ENCODE peak calls at places on chromosomes 12 and 14, in four cellular contexts. D is BJ, V is foreskin fibroblast, Q is breast epithelium. O is an unnamed sample.

GRCh38 chr12:41188058-41188840 is at the start of gene PDZRN4:
- DNase-seq in Q (no peak), V (no peak), D (no peak), O (no peak)

GRCh38 chr12:26361964-26362363 is 166.6 kb downstream of the SSPN start:
- DNase-seq in Q (no peak), V (no peak), D (no peak), O (no peak)

GRCh38 chr14:37202265-37202664 is 4.5 kb downstream of the MIPOL1 start:
- DNase-seq in Q (no peak), D (no peak), V (peak), O (peak)

GRCh38 chr14:104331871-104332605 is 193.7 kb downstream of the KIF26A start:
- DNase-seq in V (no peak), D (no peak), Q (no peak), O (no peak)

GRCh38 chr14:99660006-99660566 is 15.2 kb downstream of the HHIPL1 start:
- DNase-seq in V (no peak), Q (no peak), D (no peak), O (no peak)

GRCh38 chr14:24299255-24300191 is at the start of the genes DHRS1 and NOP9:
- DNase-seq in V (peak), Q (peak), D (peak), O (peak)

GRCh38 chr14:68780358-68781160 is 12.3 kb downstream of the ZFP36L1 start:
- DNase-seq in V (peak), D (no peak), Q (peak), O (no peak)

GRCh38 chr12:104282109-104282508 is 21.4 kb upstream of the EID3 start:
- DNase-seq in V (no peak), Q (no peak), D (no peak), O (peak)

GRCh38 chr14:77260631-77261030 is 10.4 kb downstream of the NGB start:
- DNase-seq in Q (no peak), V (no peak), D (no peak), O (no peak)

GRCh38 chr14:38716871-38717270 is 386.2 kb downstream of the SEC23A start:
- DNase-seq in Q (no peak), D (no peak), V (no peak), O (no peak)

GRCh38 chr14:35332517-35333346 is 40.5 kb downstream of the PSMA6 start:
- DNase-seq in Q (no peak), D (no peak), V (peak), O (no peak)

GRCh38 chr12:121581681-121582439 is 1.0 kb upstream of the KDM2B start:
- DNase-seq in V (peak), Q (no peak), D (no peak), O (no peak)
- H3K4me3 ChIP-seq in V (peak), Q (peak), D (no peak), O (peak)

GRCh38 chr12:22443379-22444316 is 100.7 kb downstream of the C2CD5 start:
- DNase-seq in Q (peak), D (no peak), V (peak), O (peak)
- H3K4me3 ChIP-seq in Q (no peak), D (no peak), V (no peak), O (no peak)

GRCh38 chr14:32383337-32384009 is 54.4 kb downstream of the AKAP6 start:
- DNase-seq in Q (no peak), V (no peak), D (no peak), O (no peak)
- H3K4me3 ChIP-seq in Q (no peak), V (no peak), D (no peak), O (no peak)

DNA sequence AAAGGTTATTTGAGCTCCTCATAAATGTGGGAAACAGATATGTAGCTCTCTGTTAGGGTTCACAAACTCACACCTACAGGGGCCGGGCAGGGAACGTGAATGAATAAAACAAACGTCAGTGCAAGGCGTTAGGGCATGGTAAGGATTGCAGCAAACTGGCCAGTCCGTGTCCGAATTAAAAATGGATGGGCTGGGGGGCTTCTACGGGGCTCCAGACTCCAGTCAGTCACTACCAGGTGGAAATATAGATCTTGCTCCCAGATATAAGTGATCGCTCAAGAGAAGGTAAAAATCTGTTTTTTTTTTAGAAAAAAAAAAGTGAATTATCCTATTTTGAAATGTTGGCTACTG is 333.1 kb downstream of the MED13L start:
- DNase-seq in Q (no peak), V (no peak), D (no peak), O (no peak)
- H3K4me3 ChIP-seq in Q (no peak), V (no peak), D (no peak), O (no peak)

DNA sequence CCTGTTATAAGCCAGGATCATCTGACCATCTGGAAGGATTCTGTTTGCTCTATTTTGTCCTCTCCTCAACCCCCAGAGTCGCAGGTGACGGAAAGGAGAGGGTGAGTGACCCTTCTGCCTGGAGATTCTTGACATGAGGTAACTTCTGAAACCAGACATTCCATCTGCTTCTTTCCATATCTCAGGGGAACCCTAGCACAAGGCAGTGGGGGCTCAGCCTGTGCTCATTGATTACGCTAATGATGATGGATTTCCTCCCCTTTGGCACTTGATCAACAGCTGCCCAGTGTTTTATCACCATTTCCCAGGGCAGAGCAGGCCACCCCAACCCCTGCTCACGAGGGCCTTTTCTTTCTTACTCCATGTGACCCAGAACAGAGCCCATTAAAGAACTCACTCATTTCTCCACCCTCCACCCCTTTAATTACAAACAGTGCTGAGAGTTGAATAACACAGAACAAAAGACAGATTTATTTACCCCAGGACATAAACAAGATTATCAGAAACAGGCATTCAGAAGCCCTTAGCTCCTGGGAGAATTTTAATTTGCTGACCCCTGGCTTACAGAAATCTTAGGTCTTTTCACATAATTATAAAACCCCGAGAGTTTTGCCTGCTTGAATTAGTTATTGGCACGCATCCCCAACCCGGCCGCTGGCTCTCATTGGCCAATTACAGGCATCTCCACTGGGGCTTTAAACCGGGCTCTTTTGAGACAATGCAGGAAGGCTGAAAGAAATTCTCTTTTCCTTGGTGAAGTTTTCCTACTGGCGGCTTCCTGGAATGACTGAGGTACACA is 32.0 kb upstream of the CCDC60 start:
- DNase-seq in D (no peak), V (no peak), Q (no peak), O (no peak)
- H3K4me3 ChIP-seq in D (no peak), V (no peak), Q (no peak), O (no peak)

GRCh38 chr12:42235426-42235825 is 2.6 kb downstream of the YAF2 start:
- DNase-seq in Q (no peak), D (no peak), V (no peak), O (no peak)
- H3K4me3 ChIP-seq in Q (peak), D (no peak), V (no peak), O (no peak)

DNA sequence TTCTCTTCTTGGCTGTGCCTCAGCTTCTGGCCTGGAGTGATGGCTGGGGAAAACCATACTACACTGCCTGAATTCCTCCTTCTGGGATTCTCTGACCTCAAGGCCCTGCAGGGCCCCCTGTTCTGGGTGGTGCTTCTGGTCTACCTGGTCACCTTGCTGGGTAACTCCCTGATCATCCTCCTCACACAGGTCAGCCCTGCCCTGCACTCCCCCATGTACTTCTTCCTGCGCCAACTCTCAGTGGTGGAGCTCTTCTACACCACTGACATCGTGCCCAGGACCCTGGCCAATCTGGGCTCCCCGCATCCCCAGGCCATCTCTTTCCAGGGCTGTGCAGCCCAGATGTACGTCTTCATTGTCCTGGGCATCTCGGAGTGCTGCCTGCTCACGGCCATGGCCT is at the start of gene OR10P1:
- DNase-seq in Q (no peak), V (no peak), D (no peak), O (no peak)
- H3K4me3 ChIP-seq in Q (no peak), V (no peak), D (no peak), O (no peak)

GRCh38 chr12:55708695-55709233 is 1.1 kb upstream of the ITGA7 start:
- DNase-seq in Q (no peak), D (no peak), V (no peak), O (no peak)
- H3K4me3 ChIP-seq in Q (peak), D (no peak), V (peak), O (no peak)

GRCh38 chr12:56585098-56585497 is 45.0 kb downstream of the BAZ2A start:
- DNase-seq in D (no peak), Q (no peak), V (no peak), O (no peak)
- H3K4me3 ChIP-seq in D (no peak), Q (no peak), V (no peak), O (no peak)

GRCh38 chr12:48810817-48811453 is 7.4 kb upstream of the CACNB3 start:
- DNase-seq in Q (no peak), V (peak), D (peak), O (peak)
- H3K4me3 ChIP-seq in Q (no peak), V (peak), D (no peak), O (no peak)